ENCODE peak calls at places on chromosomes 5 and 9, in nine cellular contexts. One of them, this sample, is unnamed.

GRCh38 chr5:75234251-75234650 is 2.4 kb downstream of the ANKRD31 start:
- DNase-seq in WERI-Rb-1: no peak
- DNase-seq in endothelial cell: no peak
- DNase-seq in foreskin fibroblast: no peak
- DNase-seq in ascending aorta: no peak
- DNase-seq in activated B cell treated with CpG ODN at 0.5 μM for 24 hours: no peak
- DNase-seq in Peyer's patch: no peak
- DNase-seq in cardiac fibroblast: no peak
- DNase-seq in heart left ventricle: no peak
- DNase-seq in this sample: no peak

GRCh38 chr9:6779417-6780241 is 21.9 kb downstream of the KDM4C start:
- DNase-seq in WERI-Rb-1: no peak
- DNase-seq in endothelial cell: no peak
- DNase-seq in foreskin fibroblast: peak
- DNase-seq in ascending aorta: no peak
- DNase-seq in activated B cell treated with CpG ODN at 0.5 μM for 24 hours: no peak
- DNase-seq in Peyer's patch: no peak
- DNase-seq in cardiac fibroblast: peak
- DNase-seq in heart left ventricle: no peak
- DNase-seq in this sample: no peak

GRCh38 chr5:64682608-64683007 is 7.7 kb upstream of the SHISAL2B start:
- DNase-seq in WERI-Rb-1: no peak
- DNase-seq in endothelial cell: no peak
- DNase-seq in foreskin fibroblast: no peak
- DNase-seq in ascending aorta: no peak
- DNase-seq in activated B cell treated with CpG ODN at 0.5 μM for 24 hours: no peak
- DNase-seq in Peyer's patch: no peak
- DNase-seq in cardiac fibroblast: no peak
- DNase-seq in heart left ventricle: no peak
- DNase-seq in this sample: no peak

GRCh38 chr9:125446581-125447094 is 185.0 kb downstream of the GAPVD1 start:
- DNase-seq in WERI-Rb-1: no peak
- DNase-seq in endothelial cell: no peak
- DNase-seq in foreskin fibroblast: no peak
- DNase-seq in ascending aorta: no peak
- DNase-seq in activated B cell treated with CpG ODN at 0.5 μM for 24 hours: peak
- DNase-seq in Peyer's patch: peak
- DNase-seq in cardiac fibroblast: no peak
- DNase-seq in heart left ventricle: no peak
- DNase-seq in this sample: no peak

GRCh38 chr9:70421272-70422180 is 7.1 kb upstream of the KLF9 start:
- DNase-seq in WERI-Rb-1: peak
- DNase-seq in endothelial cell: no peak
- DNase-seq in foreskin fibroblast: peak
- DNase-seq in ascending aorta: no peak
- DNase-seq in activated B cell treated with CpG ODN at 0.5 μM for 24 hours: no peak
- DNase-seq in Peyer's patch: peak
- DNase-seq in cardiac fibroblast: peak
- DNase-seq in heart left ventricle: no peak
- DNase-seq in this sample: no peak

GRCh38 chr5:159263569-159263905 is 447 bp downstream of the UBLCP1 start:
- DNase-seq in WERI-Rb-1: peak
- DNase-seq in endothelial cell: no peak
- DNase-seq in foreskin fibroblast: no peak
- DNase-seq in ascending aorta: no peak
- DNase-seq in activated B cell treated with CpG ODN at 0.5 μM for 24 hours: no peak
- DNase-seq in Peyer's patch: no peak
- DNase-seq in cardiac fibroblast: no peak
- DNase-seq in heart left ventricle: no peak
- DNase-seq in this sample: no peak

GRCh38 chr5:157384971-157385709 is 74.9 kb upstream of the NIPAL4 start:
- DNase-seq in WERI-Rb-1: no peak
- DNase-seq in endothelial cell: peak
- DNase-seq in foreskin fibroblast: peak
- DNase-seq in ascending aorta: peak
- DNase-seq in activated B cell treated with CpG ODN at 0.5 μM for 24 hours: no peak
- DNase-seq in Peyer's patch: no peak
- DNase-seq in cardiac fibroblast: peak
- DNase-seq in heart left ventricle: peak
- DNase-seq in this sample: no peak

GRCh38 chr9:27351438-27351837 is 54.5 kb upstream of the EQTN start:
- DNase-seq in WERI-Rb-1: no peak
- DNase-seq in endothelial cell: no peak
- DNase-seq in foreskin fibroblast: no peak
- DNase-seq in ascending aorta: no peak
- DNase-seq in activated B cell treated with CpG ODN at 0.5 μM for 24 hours: no peak
- DNase-seq in Peyer's patch: no peak
- DNase-seq in cardiac fibroblast: no peak
- DNase-seq in heart left ventricle: peak
- DNase-seq in this sample: no peak

GRCh38 chr9:89278551-89278950 is 32.4 kb upstream of the CKS2 start:
- DNase-seq in WERI-Rb-1: no peak
- DNase-seq in endothelial cell: no peak
- DNase-seq in foreskin fibroblast: no peak
- DNase-seq in ascending aorta: no peak
- DNase-seq in activated B cell treated with CpG ODN at 0.5 μM for 24 hours: no peak
- DNase-seq in Peyer's patch: no peak
- DNase-seq in cardiac fibroblast: peak
- DNase-seq in heart left ventricle: no peak
- DNase-seq in this sample: no peak

GRCh38 chr9:127202461-127203139 is 62.0 kb upstream of the GARNL3 start:
- DNase-seq in WERI-Rb-1: no peak
- DNase-seq in endothelial cell: no peak
- DNase-seq in foreskin fibroblast: peak
- DNase-seq in ascending aorta: no peak
- DNase-seq in activated B cell treated with CpG ODN at 0.5 μM for 24 hours: no peak
- DNase-seq in Peyer's patch: no peak
- DNase-seq in cardiac fibroblast: no peak
- DNase-seq in heart left ventricle: no peak
- DNase-seq in this sample: no peak

DNA sequence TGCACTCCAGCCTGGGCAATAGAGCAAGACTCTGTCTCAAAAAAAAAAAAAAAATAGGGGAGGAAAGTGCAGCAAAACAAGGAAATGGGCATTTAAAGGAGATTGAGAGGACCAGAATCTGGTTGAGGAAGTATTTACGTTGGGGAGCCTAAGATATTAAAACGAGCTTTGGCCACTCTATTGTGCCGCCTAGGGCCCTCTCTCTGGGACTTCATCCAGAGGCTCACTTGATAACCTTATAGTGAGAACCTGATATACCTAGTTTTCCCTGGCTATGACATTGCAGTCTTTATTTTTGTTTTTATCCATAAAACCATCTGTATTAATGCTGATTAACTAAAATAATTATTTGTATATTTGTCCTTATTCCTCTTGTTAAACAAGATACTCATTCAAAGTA is 213.6 kb downstream of the SAXO1 start:
- DNase-seq in WERI-Rb-1: no peak
- DNase-seq in endothelial cell: no peak
- DNase-seq in foreskin fibroblast: no peak
- DNase-seq in ascending aorta: no peak
- DNase-seq in activated B cell treated with CpG ODN at 0.5 μM for 24 hours: no peak
- DNase-seq in Peyer's patch: no peak
- DNase-seq in cardiac fibroblast: no peak
- DNase-seq in heart left ventricle: no peak
- DNase-seq in this sample: no peak
- TF ChIP-seq CTCF in WERI-Rb-1: no peak
- TF ChIP-seq CTCF in endothelial cell: no peak
- TF ChIP-seq CTCF in foreskin fibroblast: no peak
- TF ChIP-seq CTCF in ascending aorta: no peak
- TF ChIP-seq CTCF in activated B cell treated with CpG ODN at 0.5 μM for 24 hours: no peak
- TF ChIP-seq CTCF in Peyer's patch: no peak
- TF ChIP-seq CTCF in cardiac fibroblast: no peak
- TF ChIP-seq CTCF in heart left ventricle: no peak
- TF ChIP-seq CTCF in this sample: no peak

GRCh38 chr9:122350577-122351355 is 20.1 kb upstream of the PTGS1 start:
- DNase-seq in WERI-Rb-1: peak
- DNase-seq in endothelial cell: peak
- DNase-seq in foreskin fibroblast: peak
- DNase-seq in ascending aorta: no peak
- DNase-seq in activated B cell treated with CpG ODN at 0.5 μM for 24 hours: peak
- DNase-seq in Peyer's patch: peak
- DNase-seq in cardiac fibroblast: peak
- DNase-seq in heart left ventricle: peak
- DNase-seq in this sample: peak
- TF ChIP-seq CTCF in WERI-Rb-1: peak
- TF ChIP-seq CTCF in endothelial cell: peak
- TF ChIP-seq CTCF in foreskin fibroblast: peak
- TF ChIP-seq CTCF in ascending aorta: peak
- TF ChIP-seq CTCF in activated B cell treated with CpG ODN at 0.5 μM for 24 hours: no peak
- TF ChIP-seq CTCF in Peyer's patch: peak
- TF ChIP-seq CTCF in cardiac fibroblast: peak
- TF ChIP-seq CTCF in heart left ventricle: peak
- TF ChIP-seq CTCF in this sample: peak

DNA sequence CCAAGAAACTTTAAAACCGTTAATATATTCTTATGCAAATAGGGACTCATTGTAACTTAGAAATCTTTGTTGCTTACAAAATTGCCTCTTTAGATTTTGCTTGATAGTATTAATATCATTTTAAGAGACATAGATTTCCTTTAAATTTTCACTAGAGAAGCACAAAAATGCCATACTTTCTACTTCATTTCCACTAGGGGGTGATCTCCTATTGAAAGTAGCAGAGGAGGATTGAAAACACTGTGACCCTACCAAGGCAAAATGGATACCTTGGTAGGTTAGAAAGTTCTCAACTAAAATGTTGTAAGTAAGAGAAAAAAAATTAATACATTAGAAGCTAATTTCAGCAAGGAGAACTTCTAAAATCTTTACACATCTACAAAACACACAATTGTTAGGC is 204.9 kb downstream of the CHSY3 start:
- DNase-seq in WERI-Rb-1: no peak
- DNase-seq in endothelial cell: no peak
- DNase-seq in foreskin fibroblast: peak
- DNase-seq in ascending aorta: no peak
- DNase-seq in activated B cell treated with CpG ODN at 0.5 μM for 24 hours: no peak
- DNase-seq in Peyer's patch: no peak
- DNase-seq in cardiac fibroblast: peak
- DNase-seq in heart left ventricle: no peak
- DNase-seq in this sample: no peak
- TF ChIP-seq CTCF in WERI-Rb-1: peak
- TF ChIP-seq CTCF in endothelial cell: peak
- TF ChIP-seq CTCF in foreskin fibroblast: peak
- TF ChIP-seq CTCF in ascending aorta: peak
- TF ChIP-seq CTCF in activated B cell treated with CpG ODN at 0.5 μM for 24 hours: no peak
- TF ChIP-seq CTCF in Peyer's patch: peak
- TF ChIP-seq CTCF in cardiac fibroblast: peak
- TF ChIP-seq CTCF in heart left ventricle: peak
- TF ChIP-seq CTCF in this sample: peak

DNA sequence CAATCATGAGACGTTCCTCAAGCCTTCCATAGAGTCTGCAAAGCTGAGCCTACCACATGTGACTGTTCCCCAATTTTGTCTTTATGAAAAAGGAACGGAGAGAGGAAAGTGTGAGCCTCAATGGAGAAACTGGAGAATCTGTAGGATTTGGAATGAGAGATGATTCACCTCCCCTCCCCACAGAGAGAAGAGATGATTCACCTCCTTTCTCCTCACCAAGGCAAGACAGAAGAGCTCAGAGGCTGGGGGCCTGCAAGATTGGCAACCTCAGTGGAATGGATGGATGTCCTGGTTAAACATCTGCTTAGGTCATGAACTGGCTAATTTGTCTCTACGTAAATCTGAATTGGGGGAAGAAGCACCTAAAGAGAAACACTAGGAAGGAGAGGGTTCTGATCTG is 17.0 kb upstream of the MOCS2 start:
- DNase-seq in WERI-Rb-1: no peak
- DNase-seq in endothelial cell: no peak
- DNase-seq in foreskin fibroblast: peak
- DNase-seq in ascending aorta: no peak
- DNase-seq in activated B cell treated with CpG ODN at 0.5 μM for 24 hours: no peak
- DNase-seq in Peyer's patch: no peak
- DNase-seq in cardiac fibroblast: peak
- DNase-seq in heart left ventricle: no peak
- DNase-seq in this sample: no peak
- TF ChIP-seq CTCF in WERI-Rb-1: no peak
- TF ChIP-seq CTCF in endothelial cell: no peak
- TF ChIP-seq CTCF in foreskin fibroblast: no peak
- TF ChIP-seq CTCF in ascending aorta: no peak
- TF ChIP-seq CTCF in activated B cell treated with CpG ODN at 0.5 μM for 24 hours: no peak
- TF ChIP-seq CTCF in Peyer's patch: no peak
- TF ChIP-seq CTCF in cardiac fibroblast: no peak
- TF ChIP-seq CTCF in heart left ventricle: no peak
- TF ChIP-seq CTCF in this sample: no peak

GRCh38 chr5:6503342-6503741 is 54.7 kb downstream of the UBE2QL1 start:
- DNase-seq in WERI-Rb-1: no peak
- DNase-seq in endothelial cell: no peak
- DNase-seq in foreskin fibroblast: no peak
- DNase-seq in ascending aorta: no peak
- DNase-seq in activated B cell treated with CpG ODN at 0.5 μM for 24 hours: no peak
- DNase-seq in Peyer's patch: no peak
- DNase-seq in cardiac fibroblast: no peak
- DNase-seq in heart left ventricle: no peak
- DNase-seq in this sample: no peak

GRCh38 chr5:6505415-6505763 is 56.7 kb downstream of the UBE2QL1 start:
- DNase-seq in WERI-Rb-1: no peak
- DNase-seq in endothelial cell: no peak
- DNase-seq in foreskin fibroblast: no peak
- DNase-seq in ascending aorta: no peak
- DNase-seq in activated B cell treated with CpG ODN at 0.5 μM for 24 hours: no peak
- DNase-seq in Peyer's patch: no peak
- DNase-seq in cardiac fibroblast: no peak
- DNase-seq in heart left ventricle: no peak
- DNase-seq in this sample: no peak

GRCh38 chr5:6504677-6505414 is 56.2 kb downstream of the UBE2QL1 start:
- DNase-seq in WERI-Rb-1: no peak
- DNase-seq in endothelial cell: no peak
- DNase-seq in foreskin fibroblast: peak
- DNase-seq in ascending aorta: no peak
- DNase-seq in activated B cell treated with CpG ODN at 0.5 μM for 24 hours: no peak
- DNase-seq in Peyer's patch: no peak
- DNase-seq in cardiac fibroblast: no peak
- DNase-seq in heart left ventricle: no peak
- DNase-seq in this sample: peak

GRCh38 chr5:6506631-6507030 is 58.0 kb downstream of the UBE2QL1 start:
- DNase-seq in WERI-Rb-1: no peak
- DNase-seq in endothelial cell: no peak
- DNase-seq in foreskin fibroblast: no peak
- DNase-seq in ascending aorta: no peak
- DNase-seq in activated B cell treated with CpG ODN at 0.5 μM for 24 hours: no peak
- DNase-seq in Peyer's patch: no peak
- DNase-seq in cardiac fibroblast: no peak
- DNase-seq in heart left ventricle: no peak
- DNase-seq in this sample: no peak

DNA sequence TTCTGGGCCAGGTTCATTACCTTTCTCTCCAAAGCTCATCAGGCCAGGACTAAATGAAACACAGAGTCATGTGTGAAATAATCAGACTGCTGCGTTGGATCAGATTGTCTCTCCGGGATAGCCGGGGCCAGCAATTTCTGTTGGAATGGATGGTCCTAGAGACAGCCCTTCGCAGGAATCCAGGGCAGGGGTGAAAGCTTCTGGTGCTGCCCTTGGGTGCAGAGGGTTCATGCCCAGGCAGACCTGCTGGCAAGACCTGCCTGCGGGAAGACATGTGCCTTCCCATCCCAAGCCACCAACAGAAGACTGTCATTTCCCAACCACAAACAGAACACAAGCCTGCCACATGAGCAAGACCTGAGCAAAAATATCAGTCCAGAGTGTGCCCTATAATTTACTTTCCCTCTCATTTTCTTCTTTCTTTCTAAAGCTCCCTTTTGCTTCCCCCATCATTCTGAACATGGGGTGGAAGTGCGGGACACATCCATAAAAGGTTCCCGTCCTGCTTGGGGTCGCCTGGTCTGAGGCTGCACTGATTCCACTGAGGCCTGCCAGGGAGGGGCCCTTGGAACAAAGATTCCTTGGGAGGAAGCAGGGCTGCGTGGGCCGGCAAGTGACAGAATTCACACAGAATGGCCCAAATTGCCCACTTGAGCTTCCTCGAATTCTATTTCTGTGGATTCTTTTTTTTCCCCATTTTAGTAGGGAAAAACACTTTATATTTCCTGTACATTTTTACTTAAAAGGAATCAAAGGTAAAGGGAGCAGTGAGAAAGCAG is 57.3 kb downstream of the UBE2QL1 start:
- DNase-seq in WERI-Rb-1: no peak
- DNase-seq in endothelial cell: no peak
- DNase-seq in foreskin fibroblast: no peak
- DNase-seq in ascending aorta: no peak
- DNase-seq in activated B cell treated with CpG ODN at 0.5 μM for 24 hours: no peak
- DNase-seq in Peyer's patch: no peak
- DNase-seq in cardiac fibroblast: no peak
- DNase-seq in heart left ventricle: no peak
- DNase-seq in this sample: no peak
- TF ChIP-seq CTCF in WERI-Rb-1: no peak
- TF ChIP-seq CTCF in endothelial cell: no peak
- TF ChIP-seq CTCF in foreskin fibroblast: no peak
- TF ChIP-seq CTCF in ascending aorta: no peak
- TF ChIP-seq CTCF in activated B cell treated with CpG ODN at 0.5 μM for 24 hours: no peak
- TF ChIP-seq CTCF in Peyer's patch: no peak
- TF ChIP-seq CTCF in cardiac fibroblast: no peak
- TF ChIP-seq CTCF in heart left ventricle: no peak
- TF ChIP-seq CTCF in this sample: no peak